ENCODE peak calls at places on chromosomes 4 and X, in four cellular contexts. K is NCI-H1417; H is activated CD8-positive, alpha-beta memory T cell treated with anti-CD3 and anti-CD28 coated beads, Interleukin-2, amount 10 ng/mL, durations not matched to agents 7 days and 5 days; X is NCI-H2029 treated with DMSO at 0.1 percent for 48 hours. A is an unnamed sample.

GRCh38 chr4:157043131-157043530 is 32.8 kb upstream of the GLRB start:
- DNase-seq in K (no peak), H (no peak), X (no peak), A (no peak)

GRCh38 chrX:39563189-39563588 is 534.6 kb downstream of the BCOR start:
- DNase-seq in H (no peak), K (no peak), X (no peak), A (no peak)

GRCh38 chrX:103012945-103013344 is 51.0 kb downstream of the BEX1 start:
- DNase-seq in K (no peak), X (no peak), H (no peak), A (no peak)

GRCh38 chr4:111628437-111628836 is 516.8 kb upstream of the FAM241A start:
- DNase-seq in H (no peak), X (no peak), K (no peak), A (no peak)

GRCh38 chrX:10619311-10620015 is 922 bp downstream of the MID1 start:
- DNase-seq in H (no peak), K (no peak), X (no peak), A (no peak)

GRCh38 chr4:122364700-122365404 is 14.0 kb upstream of the ADAD1 start:
- DNase-seq in X (no peak), H (peak), K (no peak), A (peak)

GRCh38 chr4:147492301-147492700 is 11.4 kb downstream of the EDNRA start:
- DNase-seq in H (no peak), X (no peak), K (no peak), A (no peak)

GRCh38 chr4:175421506-175421905 is 390.6 kb downstream of the GPM6A start:
- DNase-seq in X (no peak), K (no peak), H (no peak), A (no peak)

GRCh38 chr4:109078724-109079123 is 223.7 kb downstream of the COL25A1 start:
- DNase-seq in H (no peak), X (no peak), K (no peak), A (no peak)

GRCh38 chr4:41913509-41913908 is 21.7 kb upstream of the TMEM33 start:
- DNase-seq in H (no peak), X (no peak), K (no peak), A (no peak)

GRCh38 chr4:11602606-11603355 is 174.1 kb upstream of the HS3ST1 start:
- DNase-seq in X (no peak), K (no peak), H (no peak), A (no peak)

GRCh38 chr4:175419120-175419774 is 392.8 kb downstream of the GPM6A start:
- DNase-seq in H (no peak), X (no peak), K (no peak), A (no peak)

GRCh38 chrX:147779173-147779572 is 132.5 kb upstream of the FMR1 start:
- DNase-seq in H (no peak), K (no peak), X (no peak), A (no peak)

GRCh38 chrX:129522184-129523059 is 868 bp downstream of the SMARCA1 start:
- DNase-seq in K (peak), X (peak), H (no peak), A (no peak)

GRCh38 chr4:75672461-75673026 is 667 bp downstream of the G3BP2 start:
- DNase-seq in K (peak), H (peak), X (peak), A (peak)

GRCh38 chrX:25198253-25198652 is 182.5 kb upstream of the ARX start:
- DNase-seq in X (no peak), H (no peak), K (no peak), A (no peak)

GRCh38 chrX:150544222-150544787 is 24.1 kb upstream of the MTM1 start:
- DNase-seq in H (peak), X (no peak), K (no peak), A (peak)

GRCh38 chrX:47448165-47448806 is 34.7 kb downstream of the ZNF41 start:
- DNase-seq in K (no peak), H (no peak), X (no peak), A (no peak)

GRCh38 chr4:156803056-156803455 is 168.5 kb downstream of the PDGFC start:
- DNase-seq in X (no peak), K (no peak), H (no peak), A (no peak)

GRCh38 chr4:139175647-139176298 is 1.2 kb downstream of the ELF2 start:
- DNase-seq in X (no peak), H (no peak), K (peak), A (no peak)

GRCh38 chr4:188297873-188298272 is 158.6 kb downstream of the TRIML1 start:
- DNase-seq in H (no peak), K (no peak), X (no peak), A (no peak)

GRCh38 chr4:157655101-157655818 is 434.7 kb downstream of the GRIA2 start:
- DNase-seq in X (no peak), H (no peak), K (no peak), A (no peak)

GRCh38 chr4:166981847-166982246 is 252.4 kb downstream of the SPOCK3 start:
- DNase-seq in X (no peak), K (no peak), H (no peak), A (no peak)

GRCh38 chr4:15659768-15660394 is 4.7 kb upstream of the FBXL5 start:
- DNase-seq in H (no peak), K (no peak), X (no peak), A (no peak)